ENCODE peak calls at places on chromosomes 11 and 22, in six cellular contexts. T is fibroblast of mammary gland, G is colonic mucosa, P is astrocyte of the spinal cord, Y is fibroblast of lung, F is prostate gland. J is an unnamed sample.

GRCh38 chr11:71429701-71430100 is 18.5 kb downstream of the DHCR7 start:
- DNase-seq in T (no peak), G (no peak), P (no peak), Y (no peak), F (no peak), J (no peak)

GRCh38 chr22:37659897-37660708 is 1.6 kb downstream of the PDXP start:
- DNase-seq in T (no peak), G (peak; percentile 69), P (no peak), Y (no peak), F (no peak), J (no peak)

GRCh38 chr22:46239261-46240048 is 10.6 kb downstream of the CDPF1 start:
- DNase-seq in T (no peak), G (no peak), P (no peak), Y (no peak), F (no peak), J (no peak)

GRCh38 chr11:64762916-64763803 is 3.4 kb upstream of the PYGM start:
- DNase-seq in T (peak; percentile 54), G (no peak), P (peak; percentile 88), Y (peak; percentile 83), F (no peak), J (peak; percentile 46)

GRCh38 chr22:17774206-17774927 is at the start of gene BID:
- DNase-seq in T (no peak), G (peak; percentile 72), P (no peak), Y (peak; percentile 30), F (no peak), J (no peak)

GRCh38 chr11:107017433-107018227 is 646 bp downstream of the GUCY1A2 start:
- DNase-seq in T (peak; percentile 27), G (no peak), P (peak; percentile 61), Y (peak; percentile 54), F (peak; percentile 27), J (peak; percentile 24)

GRCh38 chr11:46493786-46494185 is 100.0 kb downstream of the AMBRA1 start:
- DNase-seq in T (peak; percentile 49), G (no peak), P (no peak), Y (peak; percentile 57), F (no peak), J (no peak)

GRCh38 chr22:27504854-27505253 is 296.7 kb downstream of the MN1 start:
- DNase-seq in T (peak; percentile 25), G (no peak), P (no peak), Y (no peak), F (no peak), J (no peak)

GRCh38 chr11:6377902-6378694 is 12.2 kb upstream of the SMPD1 start:
- DNase-seq in T (no peak), G (no peak), P (no peak), Y (no peak), F (no peak), J (no peak)

GRCh38 chr11:90274362-90274761 is 51.5 kb upstream of the CHORDC1 start:
- DNase-seq in T (no peak), G (no peak), P (no peak), Y (no peak), F (no peak), J (no peak)

GRCh38 chr22:42500164-42500835 is 19.3 kb downstream of the RRP7A start:
- DNase-seq in T (peak; percentile 59), G (peak; percentile 91), P (peak; percentile 64), Y (peak; percentile 63), F (peak; percentile 86), J (peak; percentile 81)

GRCh38 chr22:46798366-46799057 is 36.1 kb downstream of the TBC1D22A start:
- DNase-seq in T (peak; percentile 62), G (peak; percentile 81), P (peak; percentile 70), Y (peak; percentile 57), F (no peak), J (peak; percentile 75)

GRCh38 chr11:119482561-119483001 is 59.6 kb upstream of the THY1 start:
- DNase-seq in T (no peak), G (no peak), P (no peak), Y (no peak), F (no peak), J (no peak)

GRCh38 chr11:70243912-70244652 is 26.4 kb upstream of the PPFIA1 start:
- DNase-seq in T (peak; percentile 60), G (no peak), P (no peak), Y (peak; percentile 60), F (no peak), J (no peak)

GRCh38 chr11:67291481-67292381 is 2.6 kb downstream of the ANKRD13D start:
- DNase-seq in T (no peak), G (no peak), P (no peak), Y (no peak), F (no peak), J (no peak)

GRCh38 chr11:83910135-83910534 is 624.0 kb upstream of the CCDC90B start:
- DNase-seq in T (no peak), G (no peak), P (no peak), Y (no peak), F (no peak), J (no peak)

GRCh38 chr11:72776844-72777754 is 16.7 kb downstream of the STARD10 start:
- DNase-seq in T (no peak), G (peak; percentile 49), P (no peak), Y (no peak), F (no peak), J (no peak)

GRCh38 chr11:125315088-125315740 is 150.7 kb downstream of the PKNOX2 start:
- DNase-seq in T (no peak), G (no peak), P (peak; percentile 37), Y (peak; percentile 44), F (no peak), J (peak; percentile 52)

GRCh38 chr11:69050592-69051380 is 2.1 kb downstream of the TPCN2 start:
- DNase-seq in T (no peak), G (no peak), P (no peak), Y (no peak), F (no peak), J (no peak)

GRCh38 chr11:34086554-34087278 is 18.7 kb upstream of the NAT10 start:
- DNase-seq in T (peak; percentile 40), G (no peak), P (peak; percentile 43), Y (peak; percentile 37), F (no peak), J (no peak)

GRCh38 chr22:37214431-37215025 is 2.3 kb upstream of the SSTR3 start:
- DNase-seq in T (no peak), G (no peak), P (no peak), Y (no peak), F (no peak), J (no peak)

GRCh38 chr11:68146010-68146540 is 24.9 kb upstream of the CHKA start:
- DNase-seq in T (no peak), G (peak; percentile 98), P (no peak), Y (no peak), F (peak; percentile 89), J (no peak)

GRCh38 chr11:125451400-125452124 is 44.5 kb downstream of the FEZ1 start:
- DNase-seq in T (no peak), G (peak; percentile 44), P (no peak), Y (peak; percentile 25), F (no peak), J (no peak)

GRCh38 chr22:40324468-40325305 is 21.6 kb upstream of the ADSL start:
- DNase-seq in T (no peak), G (no peak), P (no peak), Y (no peak), F (no peak), J (no peak)

GRCh38 chr22:42065408-42066132 is 5.0 kb downstream of the NAGA start:
- DNase-seq in T (no peak), G (peak; percentile 15), P (no peak), Y (no peak), F (no peak), J (no peak)

GRCh38 chr11:69951821-69952590 is 126.1 kb upstream of the ANO1 start:
- DNase-seq in T (no peak), G (no peak), P (no peak), Y (no peak), F (no peak), J (no peak)

GRCh38 chr11:63945482-63946163 is 6.8 kb downstream of the NAA40 start:
- DNase-seq in T (peak; percentile 82), G (peak; percentile 77), P (peak; percentile 73), Y (peak; percentile 58), F (peak; percentile 85), J (peak; percentile 77)

GRCh38 chr11:17207317-17208256 is at the start of gene PIK3C2A:
- DNase-seq in T (peak; percentile 88), G (peak; percentile 97), P (peak; percentile 94), Y (peak; percentile 94), F (peak; percentile 99), J (peak; percentile 95)
- H3K4me3 ChIP-seq in T (peak within 1 kb of the TSS; percentile 67), G (peak within 1 kb of the TSS; percentile 64), P (peak within 1 kb of the TSS; percentile 92), Y (peak within 1 kb of the TSS; percentile 95), F (peak within 1 kb of the TSS; percentile 90), J (peak within 1 kb of the TSS; percentile 89)

GRCh38 chr11:10451399-10452116 is 3.5 kb upstream of the AMPD3 start:
- DNase-seq in T (no peak), G (no peak), P (no peak), Y (no peak), F (no peak), J (no peak)
- TF ChIP-seq CTCF in T (no peak), G (no peak), P (no peak), Y (no peak), F (no peak), J (no peak)

GRCh38 chr11:96217206-96217605 is 125.8 kb downstream of the MAML2 start:
- DNase-seq in T (no peak), G (no peak), P (no peak), Y (no peak), F (no peak), J (no peak)

GRCh38 chr11:96215826-96216225 is 127.2 kb downstream of the MAML2 start:
- DNase-seq in T (no peak), G (no peak), P (no peak), Y (no peak), F (no peak), J (no peak)

GRCh38 chr11:96213500-96213899 is 129.5 kb downstream of the MAML2 start:
- DNase-seq in T (peak; percentile 94), G (no peak), P (peak; percentile 77), Y (peak; percentile 91), F (no peak), J (peak; percentile 95)

GRCh38 chr11:96215094-96215782 is 127.8 kb downstream of the MAML2 start:
- DNase-seq in T (peak; percentile 80), G (peak; percentile 34), P (peak; percentile 70), Y (peak; percentile 75), F (no peak), J (peak; percentile 78)

GRCh38 chr11:96214745-96215093 is 128.3 kb downstream of the MAML2 start:
- DNase-seq in T (no peak), G (no peak), P (no peak), Y (no peak), F (no peak), J (no peak)
- H3K4me3 ChIP-seq in T (no peak overlapping the region), G (no peak overlapping the region), P (no peak overlapping the region), Y (no peak overlapping the region), F (no peak overlapping the region), J (no peak overlapping the region)

GRCh38 chr11:12606597-12606996 is 67.6 kb upstream of the TEAD1 start:
- DNase-seq in T (peak; percentile 93), G (no peak), P (peak; percentile 76), Y (peak; percentile 91), F (no peak), J (peak; percentile 87)
- TF ChIP-seq CTCF in T (no peak), G (no peak), P (no peak), Y (no peak), F (no peak), J (no peak)